ENCODE peak calls at places on chromosomes 12 and 14, in nine cellular contexts. C is psoas muscle, E is fibroblast of the aortic adventitia, Z is lower leg skin, B is B cell, N is GM13976, P is glutamatergic neuron, M is HCT116, D is cardiac fibroblast. O is an unnamed sample.

GRCh38 chr14:76086636-76087035 is 65.1 kb upstream of the GPATCH2L start:
- DNase-seq in N (no peak), P (no peak), D (no peak), B (no peak), E (no peak), C (peak; percentile 34), Z (no peak), M (no peak), O (no peak)

GRCh38 chr14:90658541-90658967 is 157.7 kb downstream of the TTC7B start:
- DNase-seq in M (no peak), P (no peak), D (peak; percentile 62), N (peak; percentile 35), B (no peak), Z (no peak), E (peak; percentile 66), C (no peak), O (peak; percentile 13)

GRCh38 chr12:78726854-78727253 is 137.7 kb upstream of the SYT1 start:
- DNase-seq in C (no peak), B (no peak), Z (no peak), E (no peak), D (no peak), P (no peak), M (no peak), N (no peak), O (no peak)

GRCh38 chr12:106910202-106910601 is 45.5 kb upstream of the TMEM263 start:
- DNase-seq in N (no peak), C (no peak), B (peak; percentile 53), Z (no peak), D (no peak), M (no peak), E (no peak), P (no peak), O (peak; percentile 43)

GRCh38 chr14:103019236-103019635 is 38.1 kb downstream of the CDC42BPB start:
- DNase-seq in B (no peak), D (no peak), C (no peak), Z (no peak), P (no peak), M (no peak), N (no peak), E (no peak), O (no peak)

GRCh38 chr12:69480698-69481097 is 10.5 kb downstream of the FRS2 start:
- DNase-seq in C (no peak), P (no peak), N (no peak), B (no peak), M (no peak), D (no peak), Z (no peak), E (no peak), O (no peak)

GRCh38 chr14:93269341-93270068 is 62.4 kb downstream of the UBR7 start:
- DNase-seq in B (no peak), E (peak; percentile 58), P (no peak), M (no peak), N (no peak), D (peak; percentile 85), C (no peak), Z (no peak), O (no peak)

GRCh38 chr14:68981539-68981976 is 2.5 kb upstream of the ACTN1 start:
- DNase-seq in M (no peak), C (no peak), B (no peak), E (peak; percentile 83), D (peak; percentile 94), N (no peak), Z (no peak), P (no peak), O (no peak)

GRCh38 chr12:48286665-48287064 is 64.1 kb downstream of the ZNF641 start:
- DNase-seq in D (peak; percentile 10), B (no peak), P (no peak), E (peak; percentile 14), Z (no peak), C (no peak), M (no peak), N (peak; percentile 28), O (no peak)

GRCh38 chr14:106200539-106201310 is 674.3 kb downstream of the TMEM121 start:
- DNase-seq in N (no peak), Z (no peak), M (no peak), D (no peak), C (no peak), E (no peak), P (no peak), B (no peak), O (no peak)

GRCh38 chr12:91326043-91327027 is 143.7 kb upstream of the DCN start:
- DNase-seq in C (no peak), B (peak; percentile 49), D (peak; percentile 83), N (peak; percentile 27), E (peak; percentile 90), P (no peak), Z (no peak), M (peak; percentile 19), O (peak; percentile 28)

GRCh38 chr12:30719060-30719459 is 23.4 kb upstream of the IPO8 start:
- DNase-seq in M (no peak), B (no peak), Z (no peak), N (no peak), D (peak; percentile 62), P (no peak), C (no peak), E (peak; percentile 72), O (no peak)

GRCh38 chr14:53365516-53366130 is 212.5 kb upstream of the DDHD1 start:
- DNase-seq in P (no peak), N (no peak), C (no peak), Z (no peak), M (no peak), E (peak; percentile 82), D (peak; percentile 31), B (no peak), O (no peak)

GRCh38 chr12:52903285-52903854 is 1.5 kb downstream of the KRT8 start:
- DNase-seq in M (no peak), Z (peak; percentile 89), C (peak; percentile 71), D (peak; percentile 60), E (peak; percentile 65), P (peak; percentile 82), N (peak; percentile 80), B (peak; percentile 50), O (peak; percentile 80)

GRCh38 chr12:12167847-12168246 is 97.1 kb downstream of the BCL2L14 start:
- DNase-seq in P (no peak), M (no peak), B (no peak), D (no peak), E (no peak), Z (no peak), C (no peak), N (no peak), O (no peak)
- TF ChIP-seq CTCF in P (no peak), M (no peak), B (no peak), D (no peak), E (no peak), Z (no peak), C (no peak), N (no peak), O (no peak)

DNA sequence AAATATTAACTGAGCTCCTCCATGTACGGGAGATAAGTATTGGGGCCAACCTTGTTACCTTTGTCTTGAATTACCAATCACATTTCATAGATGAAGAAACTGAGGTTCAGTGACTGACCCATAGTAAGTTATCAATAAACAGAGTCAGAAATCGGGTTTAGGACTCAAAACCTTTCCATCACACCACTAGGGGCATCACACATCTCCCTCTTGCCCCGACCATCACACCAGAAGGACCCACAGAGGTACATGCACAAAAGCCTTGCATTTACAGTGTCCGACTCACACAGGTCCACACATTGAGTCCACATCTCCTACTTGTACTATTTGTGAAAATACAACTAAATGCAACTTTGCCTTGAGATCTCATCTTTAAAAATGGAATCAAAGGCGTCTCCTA is 29.4 kb downstream of the KCNA5 start:
- DNase-seq in M (no peak), D (no peak), C (no peak), B (no peak), P (no peak), N (no peak), E (no peak), Z (no peak), O (no peak)
- TF ChIP-seq CTCF in M (no peak), D (no peak), C (no peak), B (no peak), P (no peak), N (no peak), E (no peak), Z (no peak), O (no peak)

DNA sequence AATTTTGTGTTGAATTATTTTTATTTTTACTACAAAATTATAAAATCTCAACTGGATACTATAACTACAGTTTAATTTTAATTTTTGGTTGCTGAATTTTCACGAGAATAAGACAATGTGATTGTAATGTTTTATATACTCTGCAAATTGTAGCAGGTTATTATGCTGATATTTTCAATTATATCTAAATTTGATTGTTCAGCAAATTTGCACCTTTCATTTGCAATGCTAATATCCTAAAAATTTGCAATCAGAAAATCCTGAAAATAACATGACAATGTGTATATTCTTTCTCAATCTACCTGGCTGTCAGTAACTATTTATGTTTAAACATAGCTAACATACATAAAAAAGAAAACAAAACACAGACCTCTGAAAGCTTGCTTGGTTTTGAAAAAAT is 932.2 kb upstream of the LRFN5 start:
- DNase-seq in Z (no peak), N (no peak), D (no peak), B (no peak), E (no peak), M (no peak), P (no peak), C (no peak), O (no peak)
- TF ChIP-seq CTCF in Z (no peak), N (no peak), D (no peak), B (no peak), E (no peak), M (no peak), P (no peak), C (no peak), O (no peak)

DNA sequence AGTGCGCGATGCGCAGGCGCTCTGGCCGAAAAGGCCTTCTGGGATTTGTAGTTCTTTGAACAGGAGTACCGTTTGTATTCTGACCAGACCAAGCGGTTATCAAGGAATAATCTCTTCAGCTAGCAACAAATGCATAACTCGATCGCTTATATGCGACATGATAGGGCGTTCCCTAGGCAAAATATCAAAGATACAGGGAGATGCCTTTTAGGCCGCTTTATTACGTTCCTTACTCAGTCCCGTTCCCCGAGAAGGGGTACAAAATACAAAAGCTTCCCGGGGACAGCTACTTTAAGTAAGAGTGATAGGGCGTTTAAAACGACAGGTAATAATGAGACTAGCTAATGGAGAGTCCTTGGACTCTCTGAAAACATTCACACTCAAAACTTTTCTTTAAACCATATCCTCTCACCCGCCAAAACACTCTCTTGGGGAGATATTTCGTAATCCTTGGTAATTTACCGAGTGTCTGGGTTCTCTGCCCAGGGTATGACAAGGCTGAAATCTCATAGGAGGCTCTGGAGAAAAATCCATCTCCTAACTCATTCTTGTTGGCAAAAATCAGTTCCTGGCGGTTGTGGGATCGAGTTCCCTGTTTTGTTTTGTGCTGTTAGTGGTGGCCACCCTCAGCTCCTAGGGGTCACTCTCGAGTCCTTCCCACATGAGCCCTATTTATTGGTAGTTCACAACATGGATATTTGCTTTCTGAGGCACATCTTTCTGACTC is 412 bp upstream of the SNW1 start:
- DNase-seq in P (peak; percentile 26), B (peak; percentile 14), D (peak; percentile 95), C (peak; percentile 40), N (peak; percentile 42), E (peak; percentile 96), M (no peak), Z (no peak), O (no peak)
- TF ChIP-seq CTCF in P (no peak), B (no peak), D (peak; percentile 22), C (no peak), N (peak; percentile 48), E (peak; percentile 30), M (peak; percentile 10), Z (no peak), O (peak; percentile 25)

O was measured in GM20000.